ENCODE peak calls at places on chromosomes 6 and 20, in eight cellular contexts. Q, P, X, D, J, M, G and V are unnamed samples.

GRCh38 chr6:149059557-149059956 is 258.0 kb upstream of the TAB2 start:
- DNase-seq in Q (no peak), P (no peak), X (no peak), D (peak), J (no peak), M (no peak), G (peak), V (peak)

GRCh38 chr6:28657756-28658465 is 132.2 kb downstream of the GPX5 start:
- DNase-seq in Q (no peak), P (peak), X (peak), D (peak), J (peak), M (peak), G (peak), V (peak)

GRCh38 chr6:106539931-106540330 is 89.4 kb downstream of the RTN4IP1 start:
- DNase-seq in Q (no peak), P (peak), X (no peak), D (no peak), J (no peak), M (no peak), G (no peak), V (no peak)

GRCh38 chr6:130708338-130708737 is 118.9 kb upstream of the SMLR1 start:
- DNase-seq in Q (no peak), P (no peak), X (no peak), D (peak), J (no peak), M (no peak), G (no peak), V (no peak)

GRCh38 chr6:51430610-51431009 is 611.9 kb downstream of the TFAP2B start:
- DNase-seq in Q (no peak), P (no peak), X (no peak), D (no peak), J (no peak), M (no peak), G (no peak), V (no peak)

GRCh38 chr20:17150858-17151257 is 76.0 kb upstream of the PCSK2 start:
- DNase-seq in Q (no peak), P (no peak), X (no peak), D (no peak), J (no peak), M (no peak), G (no peak), V (no peak)

GRCh38 chr20:25439328-25439727 is 31.9 kb downstream of the GINS1 start:
- DNase-seq in Q (no peak), P (no peak), X (no peak), D (no peak), J (no peak), M (no peak), G (no peak), V (no peak)

GRCh38 chr6:125748534-125749111 is 809 bp upstream of the HEY2 start:
- DNase-seq in Q (peak), P (no peak), X (peak), D (peak), J (no peak), M (peak), G (peak), V (peak)

GRCh38 chr20:44704551-44704971 is 10.6 kb upstream of the CCN5 start:
- DNase-seq in Q (no peak), P (peak), X (no peak), D (peak), J (no peak), M (peak), G (peak), V (peak)

GRCh38 chr20:7742479-7742878 is 197.8 kb downstream of the HAO1 start:
- DNase-seq in Q (no peak), P (no peak), X (no peak), D (peak), J (no peak), M (peak), G (peak), V (peak)

GRCh38 chr20:63774348-63774735 is 34.8 kb downstream of the SLC2A4RG start:
- DNase-seq in Q (peak), P (no peak), X (no peak), D (no peak), J (no peak), M (no peak), G (peak), V (no peak)

GRCh38 chr6:114611696-114612095 is 268.9 kb upstream of the HS3ST5 start:
- DNase-seq in Q (no peak), P (no peak), X (no peak), D (no peak), J (no peak), M (no peak), G (no peak), V (no peak)

GRCh38 chr6:138346302-138347195 is 31.2 kb upstream of the SMIM28 start:
- DNase-seq in Q (no peak), P (no peak), X (no peak), D (peak), J (no peak), M (peak), G (no peak), V (peak)

GRCh38 chr20:59778615-59779200 is 154.7 kb downstream of the SYCP2 start:
- DNase-seq in Q (no peak), P (no peak), X (no peak), D (no peak), J (no peak), M (no peak), G (no peak), V (no peak)

GRCh38 chr6:39495640-39496039 is 173.1 kb upstream of the KCNK16 start:
- DNase-seq in Q (no peak), P (no peak), X (no peak), D (no peak), J (no peak), M (no peak), G (no peak), V (no peak)

GRCh38 chr20:13611726-13612125 is 27.0 kb downstream of the TASP1 start:
- DNase-seq in Q (no peak), P (no peak), X (no peak), D (no peak), J (no peak), M (no peak), G (no peak), V (no peak)

GRCh38 chr6:19552588-19552987 is 284.6 kb upstream of the ID4 start:
- DNase-seq in Q (no peak), P (no peak), X (no peak), D (no peak), J (no peak), M (no peak), G (no peak), V (no peak)

GRCh38 chr6:35024601-35025054 is 116.5 kb downstream of the TCP11 start:
- DNase-seq in Q (no peak), P (peak), X (peak), D (peak), J (no peak), M (peak), G (peak), V (peak)

GRCh38 chr20:57260065-57260958 is 6.1 kb downstream of the BMP7 start:
- DNase-seq in Q (no peak), P (no peak), X (no peak), D (no peak), J (no peak), M (no peak), G (no peak), V (no peak)

GRCh38 chr6:39707962-39708683 is 17.1 kb downstream of the KIF6 start:
- DNase-seq in Q (no peak), P (no peak), X (no peak), D (no peak), J (no peak), M (no peak), G (peak), V (peak)

GRCh38 chr6:136007355-136007754 is 155.9 kb downstream of the PDE7B start:
- DNase-seq in Q (no peak), P (no peak), X (no peak), D (no peak), J (no peak), M (no peak), G (no peak), V (no peak)

GRCh38 chr6:133358598-133358997 is 117.4 kb downstream of the EYA4 start:
- DNase-seq in Q (no peak), P (no peak), X (no peak), D (no peak), J (no peak), M (no peak), G (no peak), V (no peak)

GRCh38 chr6:158174514-158174913 is 6.4 kb downstream of the GTF2H5 start:
- DNase-seq in Q (no peak), P (peak), X (no peak), D (peak), J (no peak), M (peak), G (peak), V (peak)

GRCh38 chr6:10451828-10452509 is 37.1 kb upstream of the TFAP2A start:
- DNase-seq in Q (no peak), P (no peak), X (no peak), D (peak), J (no peak), M (peak), G (peak), V (peak)

GRCh38 chr6:141029908-141030307 is 1102.8 kb upstream of the GJE1 start:
- DNase-seq in Q (no peak), P (no peak), X (no peak), D (no peak), J (no peak), M (no peak), G (no peak), V (no peak)

GRCh38 chr6:30044630-30045029 is 16.4 kb upstream of the POLR1H start:
- DNase-seq in Q (no peak), P (peak), X (no peak), D (peak), J (no peak), M (peak), G (peak), V (peak)

GRCh38 chr6:36980876-36981619 is 4.9 kb downstream of the MTCH1 start:
- DNase-seq in Q (no peak), P (no peak), X (no peak), D (no peak), J (no peak), M (no peak), G (no peak), V (no peak)

GRCh38 chr6:144083172-144083571 is 12.2 kb downstream of the SF3B5 start:
- DNase-seq in Q (no peak), P (no peak), X (no peak), D (no peak), J (no peak), M (no peak), G (no peak), V (no peak)

GRCh38 chr6:111013144-111013905 is 31.5 kb downstream of the RPF2 start:
- DNase-seq in Q (no peak), P (no peak), X (no peak), D (peak), J (no peak), M (peak), G (no peak), V (no peak)

GRCh38 chr20:46284028-46284427 is 24.3 kb downstream of the CDH22 start:
- DNase-seq in Q (no peak), P (no peak), X (no peak), D (no peak), J (no peak), M (no peak), G (no peak), V (no peak)

GRCh38 chr20:37261714-37262113 is at the start of gene GHRH:
- DNase-seq in Q (no peak), P (no peak), X (no peak), D (no peak), J (no peak), M (no peak), G (no peak), V (no peak)

GRCh38 chr20:51121272-51121671 is 98.4 kb upstream of the KCNG1 start:
- DNase-seq in Q (no peak), P (no peak), X (no peak), D (no peak), J (peak), M (no peak), G (no peak), V (no peak)

GRCh38 chr6:17588011-17588410 is 12.1 kb upstream of the FAM8A1 start:
- DNase-seq in Q (no peak), P (no peak), X (no peak), D (no peak), J (no peak), M (no peak), G (no peak), V (no peak)

GRCh38 chr6:17583811-17584210 is 16.3 kb upstream of the FAM8A1 start:
- DNase-seq in Q (no peak), P (peak), X (no peak), D (peak), J (no peak), M (peak), G (peak), V (peak)

GRCh38 chr6:17584241-17584803 is 15.8 kb upstream of the FAM8A1 start:
- DNase-seq in Q (no peak), P (peak), X (peak), D (peak), J (no peak), M (peak), G (peak), V (peak)

GRCh38 chr6:17589402-17590116 is 10.5 kb upstream of the FAM8A1 start:
- DNase-seq in Q (no peak), P (peak), X (no peak), D (peak), J (no peak), M (peak), G (peak), V (peak)

GRCh38 chr6:17585766-17586502 is 14.2 kb upstream of the FAM8A1 start:
- DNase-seq in Q (no peak), P (no peak), X (no peak), D (no peak), J (no peak), M (no peak), G (no peak), V (no peak)
- TF ChIP-seq CTCF in Q (no peak), P (no peak), X (no peak), D (peak), J (no peak), M (peak), G (no peak), V (no peak)

GRCh38 chr20:62475819-62476073 is at the start of gene GATA5:
- DNase-seq in Q (no peak), P (no peak), X (no peak), D (no peak), J (no peak), M (no peak), G (no peak), V (no peak)
- H3K4me3 ChIP-seq in Q (peak), P (no peak), X (peak), D (no peak), J (peak), M (peak), G (peak), V (no peak)

DNA sequence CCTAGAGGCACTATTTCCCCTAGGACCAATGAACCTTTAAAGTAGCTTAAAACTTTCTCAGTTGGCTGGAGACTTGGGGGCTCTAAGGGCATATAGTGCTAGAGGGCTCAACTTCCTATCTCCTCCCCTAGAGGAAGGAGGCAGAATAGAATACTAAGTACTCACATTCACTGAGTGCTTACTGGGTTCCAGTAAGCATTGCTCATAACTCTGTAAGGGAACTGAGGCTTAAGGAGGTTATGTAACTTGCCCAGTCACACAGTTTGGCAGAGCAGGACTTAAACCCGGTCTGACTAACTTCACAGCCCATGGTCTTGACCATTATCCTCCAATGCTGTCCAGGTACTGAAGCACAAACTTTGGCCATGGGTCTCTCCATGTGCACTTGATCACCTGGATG is 12.5 kb downstream of the SESN1 start:
- DNase-seq in Q (no peak), P (no peak), X (no peak), D (peak), J (no peak), M (no peak), G (peak), V (peak)
- TF ChIP-seq CTCF in Q (no peak), P (no peak), X (peak), D (no peak), J (no peak), M (peak), G (no peak), V (peak)

GRCh38 chr20:54193817-54194216 is 14.1 kb upstream of the PFDN4 start:
- DNase-seq in Q (no peak), P (no peak), X (no peak), D (no peak), J (no peak), M (no peak), G (no peak), V (no peak)

GRCh38 chr20:54184920-54185626 is 11.3 kb upstream of the CYP24A1 start:
- DNase-seq in Q (no peak), P (no peak), X (no peak), D (no peak), J (no peak), M (no peak), G (no peak), V (no peak)

GRCh38 chr20:54189630-54190029 is 15.8 kb upstream of the CYP24A1 start:
- DNase-seq in Q (no peak), P (no peak), X (no peak), D (no peak), J (no peak), M (no peak), G (no peak), V (peak)

GRCh38 chr20:54190200-54190599 is 16.4 kb upstream of the CYP24A1 start:
- DNase-seq in Q (no peak), P (no peak), X (no peak), D (no peak), J (no peak), M (no peak), G (no peak), V (peak)

GRCh38 chr20:54188132-54188835 is 14.5 kb upstream of the CYP24A1 start:
- DNase-seq in Q (no peak), P (no peak), X (no peak), D (no peak), J (no peak), M (no peak), G (no peak), V (peak)
- H3K4me3 ChIP-seq in Q (no peak), P (no peak), X (no peak), D (no peak), J (no peak), M (no peak), G (no peak), V (no peak)

GRCh38 chr6:41442800-41443501 is 103.2 kb upstream of the FOXP4 start:
- DNase-seq in Q (no peak), P (peak), X (peak), D (peak), J (peak), M (peak), G (peak), V (peak)
- TF ChIP-seq CTCF in Q (no peak), P (no peak), X (peak), D (peak), J (peak), M (peak), G (no peak), V (peak)

GRCh38 chr6:151069641-151070040 is 170.1 kb upstream of the AKAP12 start:
- DNase-seq in Q (no peak), P (no peak), X (no peak), D (no peak), J (peak), M (no peak), G (no peak), V (no peak)

GRCh38 chr6:151067684-151068596 is 171.8 kb upstream of the AKAP12 start:
- DNase-seq in Q (no peak), P (peak), X (no peak), D (peak), J (peak), M (peak), G (peak), V (peak)

GRCh38 chr6:151070666-151071065 is 169.1 kb upstream of the AKAP12 start:
- DNase-seq in Q (no peak), P (no peak), X (no peak), D (peak), J (no peak), M (peak), G (peak), V (peak)

GRCh38 chr6:151071295-151071694 is 168.5 kb upstream of the AKAP12 start:
- DNase-seq in Q (no peak), P (peak), X (peak), D (peak), J (peak), M (peak), G (peak), V (peak)

GRCh38 chr6:151068761-151069312 is 170.9 kb upstream of the AKAP12 start:
- DNase-seq in Q (no peak), P (no peak), X (no peak), D (peak), J (peak), M (peak), G (peak), V (peak)
- H3K4me3 ChIP-seq in Q (no peak), P (no peak), X (no peak), D (no peak), J (no peak), M (no peak), G (no peak), V (no peak)

GRCh38 chr6:33147807-33148666 is 44.2 kb downstream of the COL11A2 start:
- DNase-seq in Q (no peak), P (peak), X (peak), D (peak), J (no peak), M (peak), G (peak), V (peak)
- TF ChIP-seq CTCF in Q (peak), P (peak), X (peak), D (peak), J (peak), M (peak), G (peak), V (peak)

GRCh38 chr20:61926253-61926613 is 139.4 kb downstream of the TAF4 start:
- DNase-seq in Q (peak), P (no peak), X (no peak), D (no peak), J (no peak), M (no peak), G (no peak), V (no peak)
- H3K4me3 ChIP-seq in Q (no peak), P (no peak), X (no peak), D (no peak), J (no peak), M (no peak), G (no peak), V (no peak)

GRCh38 chr20:52268184-52268583 is 76.6 kb upstream of the ZFP64 start:
- DNase-seq in Q (no peak), P (no peak), X (no peak), D (peak), J (no peak), M (peak), G (peak), V (peak)
- TF ChIP-seq CTCF in Q (no peak), P (no peak), X (no peak), D (no peak), J (no peak), M (no peak), G (no peak), V (no peak)

DNA sequence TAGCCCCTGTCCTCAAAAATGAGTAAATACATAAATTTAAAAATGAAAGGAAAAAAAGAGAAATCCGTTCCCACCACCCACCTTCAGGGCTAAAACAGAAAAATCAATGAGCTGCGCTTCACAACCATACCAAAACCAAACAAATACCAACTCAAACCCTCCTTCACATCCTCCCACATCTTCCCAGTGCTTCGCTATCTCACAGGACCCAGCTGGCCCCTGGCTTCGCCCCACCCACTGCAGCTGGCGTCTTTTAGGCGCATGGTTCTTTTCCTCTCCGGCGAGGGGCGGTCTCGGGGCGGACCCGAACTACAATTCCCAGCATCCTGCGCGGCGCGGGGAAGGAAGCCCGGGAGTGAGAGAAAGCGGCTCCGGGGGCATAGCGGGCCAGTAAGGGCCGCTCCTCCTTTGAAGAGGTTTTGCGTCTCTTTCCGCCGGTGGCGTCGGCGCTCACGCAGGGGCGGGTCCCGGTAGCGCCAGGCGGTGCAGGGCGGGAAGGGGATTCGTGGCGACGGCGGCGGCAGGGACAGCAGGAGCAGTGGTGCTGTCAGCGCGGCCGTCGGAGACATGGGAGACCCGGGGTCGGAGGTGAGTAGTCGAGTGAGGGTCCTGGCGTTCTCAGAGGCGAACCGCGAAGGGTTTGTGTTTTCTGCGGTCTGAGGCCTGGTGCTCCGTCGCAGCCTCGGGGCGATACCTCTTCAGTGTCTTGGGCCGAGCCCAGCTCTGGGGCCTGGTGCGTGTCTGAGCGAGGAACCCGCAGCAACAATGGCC is at the start of gene ZNF451:
- DNase-seq in Q (peak), P (peak), X (peak), D (peak), J (peak), M (peak), G (peak), V (peak)
- H3K4me3 ChIP-seq in Q (peak), P (no peak), X (peak), D (peak), J (peak), M (peak), G (peak), V (peak)